ENCODE peak calls at places on chromosomes 4 and X, in seven cellular contexts. Q is AG10803, M is left ventricle myocardium inferior, R is fibroblast of lung, Z is GM23248, J is lung, H is mucosa of descending colon. A is an unnamed sample.

GRCh38 chr4:6658204-6658585 is 17.7 kb downstream of the MRFAP1 start:
- DNase-seq in H (no peak), Q (no peak), Z (no peak), M (no peak), R (no peak), J (no peak), A (no peak)

GRCh38 chr4:58600290-58600689 is 1490.1 kb upstream of the IGFBP7 start:
- DNase-seq in Q (no peak), H (no peak), M (no peak), J (no peak), Z (no peak), R (no peak), A (no peak)

GRCh38 chr4:114698256-114698655 is 99.6 kb downstream of the UGT8 start:
- DNase-seq in R (no peak), H (no peak), J (no peak), M (no peak), Z (no peak), Q (no peak), A (no peak)

GRCh38 chr4:90071289-90072235 is 55.6 kb upstream of the CCSER1 start:
- DNase-seq in M (no peak), J (no peak), Q (no peak), R (no peak), H (no peak), Z (no peak), A (no peak)

GRCh38 chr4:14871676-14872430 is 130.4 kb upstream of the CPEB2 start:
- DNase-seq in R (no peak), J (no peak), H (peak), Z (peak), M (no peak), Q (no peak), A (no peak)

GRCh38 chrX:111568356-111568755 is 56.9 kb downstream of the SERTM2 start:
- DNase-seq in H (peak), J (no peak), M (no peak), R (no peak), Q (no peak), Z (peak), A (no peak)

GRCh38 chrX:840556-840955 is 210.0 kb downstream of the SHOX start:
- DNase-seq in J (peak), Z (no peak), Q (no peak), M (no peak), R (no peak), H (no peak), A (no peak)

GRCh38 chrX:121323337-121323736 is 275.9 kb downstream of the GLUD2 start:
- DNase-seq in Z (no peak), H (no peak), J (no peak), R (no peak), M (no peak), Q (no peak), A (no peak)

GRCh38 chr4:113979157-113979972 is at the start of gene ARSJ:
- DNase-seq in Z (peak), R (peak), H (peak), M (peak), J (peak), Q (peak), A (peak)

GRCh38 chr4:91577864-91578263 is 725.9 kb upstream of the GRID2 start:
- DNase-seq in J (no peak), Q (no peak), H (no peak), M (no peak), R (no peak), Z (no peak), A (no peak)

GRCh38 chr4:16227462-16227868 is 1.2 kb upstream of the TAPT1 start:
- DNase-seq in Z (peak), H (peak), R (peak), J (peak), Q (peak), M (peak), A (no peak)

GRCh38 chr4:89024051-89024675 is 32.8 kb downstream of the FAM13A start:
- DNase-seq in J (peak), R (peak), Q (peak), H (peak), M (no peak), Z (peak), A (peak)

GRCh38 chr4:120066525-120067333 is at the start of gene MAD2L1:
- DNase-seq in Z (peak), Q (peak), J (peak), H (peak), M (peak), R (peak), A (peak)

GRCh38 chrX:51922561-51922960 is 29.1 kb downstream of the MAGED1 start:
- DNase-seq in Z (no peak), Q (no peak), R (no peak), H (no peak), J (no peak), M (no peak), A (no peak)

GRCh38 chrX:139930923-139931645 is 1.8 kb downstream of the ATP11C start:
- DNase-seq in J (no peak), Z (peak), H (peak), R (no peak), Q (no peak), M (peak), A (no peak)

GRCh38 chr4:156971168-156971601 is 414 bp downstream of the PDGFC start:
- DNase-seq in M (peak), Q (no peak), J (peak), H (peak), Z (no peak), R (no peak), A (no peak)

GRCh38 chr4:55071951-55072350 is 53.4 kb downstream of the KDR start:
- DNase-seq in Z (no peak), Q (no peak), R (no peak), M (no peak), J (no peak), H (no peak), A (no peak)

GRCh38 chrX:73562986-73563739 is at the start of gene CHIC1:
- DNase-seq in H (peak), J (peak), Z (peak), R (peak), M (peak), Q (peak), A (peak)

GRCh38 chrX:34562006-34562405 is 95.1 kb downstream of the TMEM47 start:
- DNase-seq in R (no peak), Q (no peak), M (no peak), Z (peak), H (no peak), J (no peak), A (no peak)

GRCh38 chrX:4675686-4676300 is 962.3 kb upstream of the PRKX start:
- DNase-seq in Z (no peak), H (no peak), R (no peak), J (no peak), M (no peak), Q (no peak), A (no peak)

GRCh38 chrX:49754238-49754857 is 58.6 kb upstream of the PAGE1 start:
- DNase-seq in Q (peak), M (peak), Z (peak), H (peak), R (peak), J (no peak), A (no peak)

GRCh38 chrX:133670394-133670793 is 255.1 kb upstream of the GPC4 start:
- DNase-seq in R (peak), M (no peak), H (peak), Q (peak), Z (peak), J (no peak), A (peak)

GRCh38 chr4:112515278-112516075 is 503 bp downstream of the NEUROG2 start:
- DNase-seq in H (no peak), J (no peak), M (no peak), Q (no peak), R (no peak), Z (peak), A (no peak)

GRCh38 chr4:16844796-16845586 is 53.5 kb downstream of the LDB2 start:
- DNase-seq in M (no peak), R (peak), J (no peak), H (no peak), Q (no peak), Z (no peak), A (peak)

GRCh38 chrX:135003876-135004623 is 13.3 kb downstream of the SMIM10 start:
- DNase-seq in H (peak), R (peak), Z (peak), J (peak), Q (peak), M (peak), A (peak)

GRCh38 chr4:21203416-21203815 is 503.2 kb downstream of the PACRGL start:
- DNase-seq in Z (no peak), R (no peak), Q (no peak), H (no peak), M (no peak), J (no peak), A (no peak)

GRCh38 chr4:138188406-138189084 is 53.6 kb downstream of the SLC7A11 start:
- DNase-seq in H (no peak), R (peak), M (no peak), Z (peak), J (no peak), Q (no peak), A (no peak)

GRCh38 chrX:5857232-5857631 is 371.4 kb downstream of the NLGN4X start:
- DNase-seq in H (no peak), Z (no peak), J (no peak), Q (no peak), M (no peak), R (no peak), A (no peak)

GRCh38 chrX:85544609-85545008 is 165.1 kb upstream of the POF1B start:
- DNase-seq in Z (peak), J (no peak), M (no peak), H (no peak), R (peak), Q (peak), A (no peak)

GRCh38 chrX:110421499-110422455 is 63.1 kb downstream of the RTL9 start:
- DNase-seq in H (no peak), M (no peak), R (no peak), Z (no peak), Q (no peak), J (peak), A (no peak)

GRCh38 chr4:10403633-10404445 is 53.4 kb downstream of the ZNF518B start:
- DNase-seq in Q (peak), M (no peak), H (peak), R (peak), Z (peak), J (no peak), A (peak)

GRCh38 chr4:20074450-20074849 is 177.3 kb upstream of the SLIT2 start:
- DNase-seq in Q (no peak), M (no peak), J (no peak), R (no peak), H (no peak), Z (no peak), A (no peak)

GRCh38 chr4:138049350-138049749 is 192.8 kb downstream of the SLC7A11 start:
- DNase-seq in R (no peak), J (no peak), Z (no peak), H (no peak), M (no peak), Q (no peak), A (no peak)

GRCh38 chrX:14039344-14039743 is 9.7 kb upstream of the GEMIN8 start:
- DNase-seq in Q (peak), J (peak), R (peak), H (peak), Z (peak), M (no peak), A (no peak)

GRCh38 chrX:23938690-23939089 is 30.9 kb downstream of the CXorf58 start:
- DNase-seq in M (no peak), J (no peak), R (peak), Z (peak), H (no peak), Q (peak), A (no peak)

GRCh38 chrX:150692296-150692695 is 900 bp upstream of the MTMR1 start:
- DNase-seq in Q (no peak), R (no peak), Z (no peak), H (no peak), M (no peak), J (no peak), A (no peak)

GRCh38 chrX:150690126-150690525 is 3.1 kb upstream of the MTMR1 start:
- DNase-seq in H (no peak), M (no peak), R (peak), J (no peak), Q (peak), Z (peak), A (peak)

GRCh38 chrX:150693782-150694574 is 782 bp downstream of the MTMR1 start:
- DNase-seq in H (peak), Q (peak), M (peak), J (peak), Z (peak), R (peak), A (peak)

GRCh38 chrX:150694738-150695410 is 1.7 kb downstream of the MTMR1 start:
- DNase-seq in J (no peak), H (no peak), Z (no peak), R (no peak), M (no peak), Q (no peak), A (no peak)

GRCh38 chrX:150692837-150693781 is at the start of gene MTMR1:
- DNase-seq in Q (no peak), R (no peak), Z (peak), J (no peak), M (peak), H (peak), A (no peak)
- H3K4me3 ChIP-seq in Q (peak), R (peak), Z (peak), J (peak), M (peak), H (peak), A (peak)

GRCh38 chr4:83112678-83113428 is 1.7 kb downstream of the PLAC8 start:
- DNase-seq in H (peak), Q (peak), R (no peak), J (no peak), Z (peak), M (no peak), A (no peak)
- H3K4me3 ChIP-seq in H (peak), Q (no peak), R (no peak), J (no peak), Z (no peak), M (no peak), A (no peak)

DNA sequence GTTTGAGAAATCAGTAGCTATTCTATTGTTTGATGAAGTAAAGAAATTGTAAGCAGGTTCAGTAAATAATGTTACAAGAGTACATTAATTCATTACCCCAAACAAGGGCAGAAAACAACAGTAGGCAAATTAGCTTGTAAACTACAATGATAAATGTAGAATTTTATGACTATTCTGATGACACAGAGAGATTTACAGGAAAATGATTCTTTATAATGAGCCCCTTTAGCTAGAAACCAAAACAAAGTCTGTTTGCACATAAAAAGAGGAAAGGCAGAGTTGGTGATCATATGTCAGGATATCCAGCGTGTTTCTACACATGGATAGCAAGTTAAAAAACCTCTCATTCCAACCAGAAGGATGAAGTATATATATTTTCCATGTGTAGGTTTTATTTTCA is 204.8 kb downstream of the CFAP299 start:
- DNase-seq in M (no peak), R (no peak), Q (no peak), Z (no peak), J (no peak), H (no peak), A (no peak)
- H3K4me3 ChIP-seq in M (no peak), R (no peak), Q (no peak), Z (no peak), J (no peak), H (no peak), A (no peak)

GRCh38 chrX:20267924-20268701 is 1.4 kb upstream of the RPS6KA3 start:
- DNase-seq in Z (no peak), Q (peak), R (peak), H (peak), M (peak), J (peak), A (no peak)

GRCh38 chrX:20265726-20266681 is 705 bp downstream of the RPS6KA3 start:
- DNase-seq in J (peak), H (peak), Z (peak), Q (peak), R (no peak), M (peak), A (no peak)

GRCh38 chrX:20266810-20267598 is at the start of gene RPS6KA3:
- DNase-seq in J (peak), M (peak), Q (peak), R (peak), Z (peak), H (peak), A (peak)

GRCh38 chrX:20265221-20265725 is 1.4 kb downstream of the RPS6KA3 start:
- DNase-seq in H (peak), Z (peak), Q (peak), R (peak), J (peak), M (peak), A (peak)

GRCh38 chrX:20267599-20267923 is 852 bp upstream of the RPS6KA3 start:
- DNase-seq in R (no peak), H (no peak), Q (no peak), J (no peak), Z (peak), M (no peak), A (no peak)
- H3K4me3 ChIP-seq in R (peak), H (peak), Q (peak), J (peak), Z (peak), M (peak), A (peak)

A was measured in astrocyte of the cerebellum.